ENCODE peak calls at places on chromosomes 13 and 19, in nine cellular contexts. V, B, C, E, Y, Q, Z, H and D are unnamed samples.
A peak's percentile ranks its signal among the peaks of the same experiment; 100 is the strongest.

GRCh38 chr19:12884926-12885748 is 1.9 kb downstream of the KLF1 start:
- DNase-seq in V (peak; percentile 22), B (peak; percentile 84), C (peak; percentile 66), E (peak; percentile 64), Y (peak; percentile 96), Q (peak; percentile 94), Z (peak; percentile 89), H (peak; percentile 82), D (peak; percentile 47)

GRCh38 chr13:109654341-109655205 is 131.8 kb downstream of the IRS2 start:
- DNase-seq in V (no peak), B (no peak), C (no peak), E (no peak), Y (no peak), Q (no peak), Z (no peak), H (peak; percentile 97), D (no peak)

GRCh38 chr13:91684746-91685145 is 286.3 kb downstream of the GPC5 start:
- DNase-seq in V (no peak), B (no peak), C (no peak), E (no peak), Y (no peak), Q (no peak), Z (no peak), H (no peak), D (no peak)

GRCh38 chr19:30419581-30420180 is 47.5 kb downstream of the ZNF536 start:
- DNase-seq in V (no peak), B (no peak), C (no peak), E (no peak), Y (no peak), Q (no peak), Z (no peak), H (no peak), D (no peak)

GRCh38 chr13:82412749-82413148 is 1469.5 kb downstream of the SLITRK1 start:
- DNase-seq in V (no peak), B (no peak), C (no peak), E (no peak), Y (no peak), Q (no peak), Z (no peak), H (no peak), D (no peak)

GRCh38 chr19:55340784-55341147 is 1.1 kb downstream of the KMT5C start:
- DNase-seq in V (no peak), B (no peak), C (no peak), E (no peak), Y (peak; percentile 43), Q (no peak), Z (no peak), H (peak; percentile 16), D (no peak)

GRCh38 chr13:52010890-52011689 is at the start of gene ATP7B:
- DNase-seq in V (no peak), B (peak; percentile 63), C (peak; percentile 17), E (no peak), Y (peak; percentile 29), Q (no peak), Z (no peak), H (peak; percentile 58), D (peak; percentile 15)

GRCh38 chr19:13784731-13785452 is 10.4 kb upstream of the ZSWIM4 start:
- DNase-seq in V (peak; percentile 68), B (peak; percentile 87), C (peak; percentile 55), E (peak; percentile 77), Y (peak; percentile 81), Q (peak; percentile 89), Z (peak; percentile 71), H (peak; percentile 72), D (peak; percentile 82)

GRCh38 chr19:44635581-44636438 is 7.9 kb upstream of the PVR start:
- DNase-seq in V (peak; percentile 67), B (no peak), C (no peak), E (no peak), Y (no peak), Q (no peak), Z (no peak), H (peak; percentile 80), D (no peak)

GRCh38 chr19:55255618-55256423 is 3.0 kb downstream of the PPP6R1 start:
- DNase-seq in V (peak; percentile 5), B (no peak), C (no peak), E (no peak), Y (peak; percentile 69), Q (no peak), Z (peak; percentile 79), H (peak; percentile 77), D (no peak)

GRCh38 chr19:35887197-35887596 is 13.1 kb downstream of the NFKBID start:
- DNase-seq in V (no peak), B (no peak), C (no peak), E (no peak), Y (no peak), Q (no peak), Z (no peak), H (no peak), D (no peak)

GRCh38 chr13:49421391-49421790 is 22.5 kb downstream of the CAB39L start:
- DNase-seq in V (no peak), B (no peak), C (no peak), E (no peak), Y (peak; percentile 36), Q (no peak), Z (no peak), H (peak; percentile 54), D (no peak)

GRCh38 chr13:110868631-110869165 is 46.2 kb downstream of the ANKRD10 start:
- DNase-seq in V (no peak), B (no peak), C (no peak), E (no peak), Y (no peak), Q (no peak), Z (no peak), H (no peak), D (no peak)

GRCh38 chr19:3035542-3036118 is 6.5 kb upstream of the TLE2 start:
- DNase-seq in V (peak; percentile 99), B (peak; percentile 99), C (peak; percentile 100), E (peak; percentile 99), Y (peak; percentile 98), Q (peak; percentile 97), Z (peak; percentile 95), H (peak; percentile 97), D (peak; percentile 100)

GRCh38 chr19:19595171-19595701 is 23.3 kb downstream of the PBX4 start:
- DNase-seq in V (peak; percentile 17), B (no peak), C (no peak), E (no peak), Y (no peak), Q (peak; percentile 65), Z (no peak), H (peak; percentile 79), D (no peak)

GRCh38 chr19:16143399-16144215 is at the start of gene HSH2D:
- DNase-seq in V (no peak), B (no peak), C (peak; percentile 52), E (peak; percentile 35), Y (peak; percentile 94), Q (peak; percentile 94), Z (peak; percentile 98), H (peak; percentile 93), D (no peak)

GRCh38 chr19:5225486-5226345 is 114.9 kb downstream of the PTPRS start:
- DNase-seq in V (no peak), B (no peak), C (no peak), E (no peak), Y (no peak), Q (no peak), Z (no peak), H (peak; percentile 39), D (no peak)